ENCODE peak calls at places on chromosomes 1 and 21, in four cellular contexts. P, V, Z and A are unnamed samples.
A peak's percentile ranks its signal among the peaks of the same experiment; 100 is the strongest.

GRCh38 chr1:70090875-70091274 is 114.5 kb downstream of the LRRC40 start:
- DNase-seq in P (no peak), V (peak; percentile 82), Z (no peak), A (no peak)

GRCh38 chr21:35359076-35359475 is 310.0 kb upstream of the RUNX1 start:
- DNase-seq in Z (no peak), P (no peak), V (no peak), A (no peak)

GRCh38 chr1:93625582-93626327 is 55.9 kb downstream of the BCAR3 start:
- DNase-seq in Z (no peak), P (no peak), V (peak; percentile 70), A (no peak)

GRCh38 chr21:39048574-39048973 is 134.7 kb downstream of the PSMG1 start:
- DNase-seq in Z (no peak), V (no peak), P (no peak), A (no peak)

GRCh38 chr1:205972491-205973168 is 29.4 kb upstream of the SLC26A9 start:
- DNase-seq in V (no peak), P (no peak), Z (no peak), A (no peak)

GRCh38 chr1:74053407-74053806 is 144.6 kb downstream of the LRRIQ3 start:
- DNase-seq in Z (no peak), P (no peak), V (no peak), A (no peak)

GRCh38 chr1:13483946-13484345 is 29.9 kb downstream of the LRRC38 start:
- DNase-seq in V (no peak), P (no peak), Z (no peak), A (no peak)

GRCh38 chr1:154847891-154848290 is 22.2 kb downstream of the KCNN3 start:
- DNase-seq in Z (no peak), P (peak; percentile 56), V (peak; percentile 97), A (peak; percentile 62)

GRCh38 chr1:38476111-38476783 is 383.3 kb downstream of the RRAGC start:
- DNase-seq in P (no peak), Z (no peak), V (no peak), A (no peak)

GRCh38 chr1:38274974-38275373 is 228.4 kb upstream of the POU3F1 start:
- DNase-seq in P (no peak), V (no peak), Z (no peak), A (no peak)

GRCh38 chr1:234599617-234600417 is 10.2 kb downstream of the IRF2BP2 start:
- DNase-seq in P (peak; percentile 88), Z (peak; percentile 74), V (peak; percentile 99), A (peak; percentile 91)

GRCh38 chr1:36448530-36449051 is 1.7 kb downstream of the OSCP1 start:
- DNase-seq in Z (no peak), P (no peak), V (peak; percentile 65), A (no peak)

GRCh38 chr1:111270781-111271463 is 19.7 kb upstream of the CHIA start:
- DNase-seq in Z (no peak), V (no peak), P (no peak), A (no peak)

GRCh38 chr1:224860488-224860887 is 69.0 kb upstream of the DNAH14 start:
- DNase-seq in Z (no peak), V (no peak), P (no peak), A (no peak)

GRCh38 chr1:22317231-22317919 is 134.3 kb upstream of the ZBTB40 start:
- DNase-seq in Z (no peak), V (peak; percentile 55), P (no peak), A (no peak)

GRCh38 chr1:168783831-168784230 is 54.8 kb upstream of the DPT start:
- DNase-seq in P (no peak), V (no peak), Z (no peak), A (no peak)

GRCh38 chr1:62144238-62144831 is 50.3 kb upstream of the L1TD1 start:
- DNase-seq in V (peak; percentile 37), P (peak; percentile 37), Z (no peak), A (peak; percentile 4)

GRCh38 chr1:167617100-167617949 is 12.7 kb upstream of the RCSD1 start:
- DNase-seq in P (no peak), Z (no peak), V (no peak), A (no peak)

GRCh38 chr1:76254165-76255043 is 179.9 kb downstream of the ST6GALNAC3 start:
- DNase-seq in Z (no peak), P (no peak), V (peak; percentile 76), A (no peak)

GRCh38 chr21:42375141-42375905 is 9.0 kb upstream of the TFF1 start:
- DNase-seq in V (no peak), Z (no peak), P (no peak), A (peak; percentile 47)

GRCh38 chr1:35845766-35846165 is 37.2 kb upstream of the AGO1 start:
- DNase-seq in Z (no peak), P (no peak), V (no peak), A (no peak)

GRCh38 chr1:203077956-203078355 is 7.9 kb downstream of the MYOG start:
- DNase-seq in V (no peak), P (no peak), Z (no peak), A (no peak)

GRCh38 chr1:46466477-46467182 is 23.0 kb upstream of the DMBX1 start:
- DNase-seq in V (peak; percentile 67), P (no peak), Z (no peak), A (no peak)

GRCh38 chr1:182629674-182630073 is 25.5 kb upstream of the RGS16 start:
- DNase-seq in V (peak; percentile 53), Z (peak; percentile 42), P (no peak), A (no peak)

GRCh38 chr1:100006688-100007087 is 36.9 kb downstream of the SLC35A3 start:
- DNase-seq in V (no peak), Z (no peak), P (no peak), A (no peak)

GRCh38 chr1:192805832-192806323 is 3.0 kb upstream of the RGS2 start:
- DNase-seq in P (peak; percentile 6), Z (no peak), V (peak; percentile 68), A (peak; percentile 61)

GRCh38 chr1:179137623-179138235 is 55.9 kb downstream of the TOR3A start:
- DNase-seq in V (no peak), Z (no peak), P (no peak), A (no peak)

GRCh38 chr1:239493736-239494285 is 107.4 kb downstream of the CHRM3 start:
- DNase-seq in P (no peak), V (no peak), Z (no peak), A (no peak)

GRCh38 chr1:156097499-156098178 is 15.4 kb upstream of the MEX3A start:
- DNase-seq in P (no peak), Z (no peak), V (no peak), A (no peak)

GRCh38 chr1:247295274-247295684 is 36.4 kb downstream of the ZNF496 start:
- DNase-seq in Z (no peak), V (no peak), P (no peak), A (no peak)